ENCODE peak calls at places on chromosomes 12 and 14, in five cellular contexts. P is AG04450, U is BE2C, I is foreskin fibroblast, C is tibial artery. V is an unnamed sample.

GRCh38 chr12:43444940-43445564 is 107.0 kb downstream of the ADAMTS20 start:
- DNase-seq in P (peak; percentile 18), U (peak; percentile 68), I (peak; percentile 32), C (peak; percentile 28), V (no peak)

GRCh38 chr14:24982472-24983155 is 67.3 kb downstream of the STXBP6 start:
- DNase-seq in P (peak; percentile 69), U (no peak), I (peak; percentile 64), C (no peak), V (no peak)

GRCh38 chr12:27279836-27280235 is 35.8 kb downstream of the STK38L start:
- DNase-seq in P (no peak), U (no peak), I (no peak), C (no peak), V (no peak)

GRCh38 chr12:121391619-121392324 is 8.1 kb upstream of the RNF34 start:
- DNase-seq in P (peak; percentile 49), U (peak; percentile 62), I (peak; percentile 64), C (peak; percentile 23), V (no peak)

GRCh38 chr12:71216725-71217579 is 59.2 kb upstream of the TSPAN8 start:
- DNase-seq in P (no peak), U (peak; percentile 60), I (peak; percentile 7), C (no peak), V (peak; percentile 68)

GRCh38 chr12:132026061-132026795 is 76.5 kb downstream of the EP400 start:
- DNase-seq in P (no peak), U (no peak), I (no peak), C (no peak), V (no peak)

GRCh38 chr12:57750561-57751431 is 1.3 kb downstream of the CDK4 start:
- DNase-seq in P (no peak), U (no peak), I (no peak), C (no peak), V (no peak)

GRCh38 chr14:29671034-29671433 is 256.6 kb downstream of the PRKD1 start:
- DNase-seq in P (no peak), U (no peak), I (no peak), C (no peak), V (no peak)

GRCh38 chr12:54300732-54301427 is at the start of gene NFE2:
- DNase-seq in P (peak; percentile 51), U (peak; percentile 71), I (peak; percentile 72), C (peak; percentile 44), V (peak; percentile 71)

GRCh38 chr12:109393437-109394345 is 46.0 kb downstream of the MYO1H start:
- DNase-seq in P (peak; percentile 16), U (peak; percentile 44), I (peak; percentile 32), C (no peak), V (no peak)

GRCh38 chr14:71235865-71236264 is 328.6 kb downstream of the PCNX1 start:
- DNase-seq in P (no peak), U (peak; percentile 79), I (no peak), C (peak; percentile 76), V (peak; percentile 81)

GRCh38 chr12:203462-204260 is 10.3 kb downstream of the SLC6A12 start:
- DNase-seq in P (no peak), U (peak; percentile 56), I (no peak), C (no peak), V (no peak)

GRCh38 chr12:20704860-20705259 is 9.7 kb downstream of the SLCO1C1 start:
- DNase-seq in P (no peak), U (no peak), I (no peak), C (no peak), V (no peak)

GRCh38 chr12:52633383-52633782 is 15.0 kb upstream of the KRT73 start:
- DNase-seq in P (no peak), U (no peak), I (no peak), C (no peak), V (no peak)

GRCh38 chr12:8697476-8698131 is at the start of gene RIMKLB:
- DNase-seq in P (no peak), U (peak; percentile 69), I (peak; percentile 73), C (peak; percentile 84), V (peak; percentile 93)

GRCh38 chr12:12800406-12801180 is 12.6 kb upstream of the DDX47 start:
- DNase-seq in P (peak; percentile 54), U (no peak), I (peak; percentile 50), C (no peak), V (no peak)

GRCh38 chr14:81018714-81019512 is 63.5 kb downstream of the TSHR start:
- DNase-seq in P (no peak), U (no peak), I (no peak), C (no peak), V (no peak)

GRCh38 chr14:69087061-69087461 is 65.9 kb downstream of the DCAF5 start:
- DNase-seq in P (no peak), U (no peak), I (no peak), C (no peak), V (no peak)

GRCh38 chr12:104219361-104219892 is 3.8 kb downstream of the TXNRD1 start:
- DNase-seq in P (peak; percentile 92), U (no peak), I (peak; percentile 89), C (no peak), V (no peak)

GRCh38 chr12:113666223-113666622 is 194.6 kb upstream of the LHX5 start:
- DNase-seq in P (no peak), U (no peak), I (no peak), C (no peak), V (no peak)

DNA sequence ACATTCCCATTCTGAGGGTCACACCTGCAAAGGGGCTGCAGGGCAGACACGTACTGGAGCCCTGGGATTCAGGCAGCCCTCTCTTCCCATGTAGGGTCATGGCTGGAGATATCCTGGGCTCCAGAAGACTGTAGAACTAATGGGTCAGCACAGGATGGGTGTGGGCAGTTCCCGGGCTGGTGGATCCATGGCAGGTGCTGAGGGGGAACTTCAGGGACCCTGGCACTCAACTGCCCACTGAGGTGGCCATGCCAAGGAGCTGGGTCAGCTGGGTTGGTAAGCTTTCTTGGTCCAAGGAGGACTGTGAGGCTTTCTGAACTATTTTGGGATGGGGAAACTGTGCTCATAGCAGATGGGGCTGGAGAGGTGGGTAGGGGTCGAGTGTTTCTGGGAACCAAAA is 183.4 kb upstream of the RTL1 start:
- DNase-seq in P (no peak), U (no peak), I (no peak), C (peak; percentile 6), V (peak; percentile 9)
- TF ChIP-seq CTCF in P (no peak), U (no peak), I (no peak), C (no peak), V (no peak)

DNA sequence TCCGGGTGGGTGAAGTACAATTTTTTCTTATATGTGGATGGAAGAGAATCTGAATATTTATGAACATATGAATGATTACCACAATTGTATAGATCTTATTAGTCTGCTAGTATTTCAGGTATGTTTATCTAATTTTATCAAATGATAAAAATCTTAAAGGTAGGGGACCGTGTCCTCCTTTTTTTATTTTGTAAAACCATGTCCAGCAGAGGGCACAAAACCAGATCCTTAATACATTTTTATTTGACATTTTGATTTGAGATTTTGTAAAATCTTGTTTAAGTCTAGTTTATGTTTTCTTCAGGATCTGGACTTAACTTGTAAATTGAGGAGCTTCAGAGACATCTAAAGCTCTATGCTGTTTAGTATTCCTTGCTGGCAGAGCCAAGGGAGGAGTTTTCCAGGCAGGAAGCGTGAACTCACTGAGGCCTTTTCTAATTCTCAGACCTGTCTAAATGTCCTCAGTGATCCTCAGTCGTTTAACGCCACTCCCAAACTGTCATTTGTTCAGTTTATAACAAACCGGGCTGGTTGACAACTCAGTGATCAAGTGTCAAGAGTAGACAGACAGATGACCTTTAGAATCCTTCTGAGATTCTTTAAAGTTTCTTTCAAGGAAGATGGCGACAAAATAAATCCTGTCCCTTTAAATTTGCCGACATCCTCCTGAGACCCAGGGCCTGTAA is 263.9 kb downstream of the KTN1 start:
- DNase-seq in P (no peak), U (no peak), I (no peak), C (no peak), V (no peak)
- TF ChIP-seq CTCF in P (peak; percentile 31), U (peak; percentile 12), I (no peak), C (no peak), V (peak; percentile 7)

GRCh38 chr12:7099290-7099996 is 7.2 kb upstream of the C1R start:
- DNase-seq in P (no peak), U (no peak), I (no peak), C (peak; percentile 19), V (no peak)
- TF ChIP-seq CTCF in P (no peak), U (no peak), I (no peak), C (no peak), V (no peak)

DNA sequence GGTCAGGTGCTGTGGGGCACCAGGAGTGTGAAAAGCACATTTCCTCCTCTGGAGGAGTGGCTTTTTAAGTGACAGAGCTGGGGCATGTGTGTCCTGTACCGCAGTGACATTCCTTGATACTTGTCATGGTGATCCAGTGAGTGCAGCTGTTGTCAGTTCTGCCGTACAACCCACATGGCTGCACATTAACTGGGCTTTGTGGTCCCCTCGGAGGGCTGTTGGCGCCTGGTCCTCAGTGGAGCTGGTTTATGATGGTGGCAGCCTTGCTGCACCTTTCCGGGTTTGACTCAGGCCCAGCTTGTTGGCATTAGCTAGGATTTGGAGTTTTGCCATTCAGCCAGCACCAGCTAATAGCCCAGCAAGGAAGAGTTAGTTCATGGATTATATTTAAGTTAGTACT is 77.0 kb downstream of the SLC25A47 start:
- DNase-seq in P (no peak), U (peak; percentile 57), I (no peak), C (no peak), V (no peak)
- TF ChIP-seq CTCF in P (no peak), U (no peak), I (no peak), C (no peak), V (no peak)

GRCh38 chr14:74126315-74126714 is 41.6 kb downstream of the LIN52 start:
- DNase-seq in P (no peak), U (no peak), I (no peak), C (no peak), V (no peak)

DNA sequence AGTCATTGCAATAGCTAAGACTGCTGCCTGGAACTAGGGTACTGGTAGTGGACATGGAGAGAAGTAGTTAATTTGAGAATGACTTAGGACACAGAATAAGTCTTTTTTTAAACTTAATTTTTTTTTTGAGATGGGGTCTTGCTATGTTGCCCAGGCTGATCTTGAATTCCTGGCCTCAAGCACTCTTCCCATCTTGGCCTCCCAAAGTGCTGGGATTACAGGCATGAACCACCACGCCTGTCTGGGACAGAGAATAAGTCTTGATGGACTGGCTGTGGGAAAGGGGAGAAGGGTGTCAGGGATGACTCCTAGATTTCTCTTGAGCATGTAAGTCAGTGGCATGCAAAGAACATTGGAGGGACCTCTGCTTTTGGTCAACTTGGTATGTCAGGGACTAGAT is 42.9 kb downstream of the LIN52 start:
- DNase-seq in P (no peak), U (no peak), I (no peak), C (no peak), V (no peak)
- TF ChIP-seq CTCF in P (no peak), U (no peak), I (no peak), C (no peak), V (no peak)

GRCh38 chr12:46557539-46558373 is 185.2 kb upstream of the SLC38A2 start:
- DNase-seq in P (no peak), U (no peak), I (peak; percentile 56), C (no peak), V (no peak)

GRCh38 chr12:46560078-46560477 is 187.5 kb upstream of the SLC38A2 start:
- DNase-seq in P (no peak), U (no peak), I (no peak), C (no peak), V (no peak)

GRCh38 chr12:46558696-46559095 is 186.1 kb upstream of the SLC38A2 start:
- DNase-seq in P (no peak), U (no peak), I (no peak), C (no peak), V (no peak)

GRCh38 chr12:46560874-46561273 is 188.3 kb upstream of the SLC38A2 start:
- DNase-seq in P (no peak), U (no peak), I (no peak), C (no peak), V (no peak)

GRCh38 chr12:46559311-46559710 is 186.7 kb upstream of the SLC38A2 start:
- DNase-seq in P (no peak), U (no peak), I (no peak), C (no peak), V (no peak)
- TF ChIP-seq CTCF in P (no peak), U (no peak), I (no peak), C (no peak), V (no peak)